ENCODE peak calls at places on chromosome 6, in eight cellular contexts. C, S, F, K, B, E, Y and J are unnamed samples.
A peak's percentile ranks its signal among the peaks of the same experiment; 100 is the strongest.

GRCh38 chr6:127630800-127631199 is 53.8 kb downstream of the C6orf58 start:
- DNase-seq in C (no peak), S (no peak), Y (peak; percentile 16), E (no peak), F (no peak), K (no peak), B (no peak), J (peak; percentile 2)

GRCh38 chr6:137233561-137234504 is 14.6 kb upstream of the IFNGR1 start:
- DNase-seq in S (no peak), Y (peak; percentile 91), C (no peak), F (no peak), B (peak; percentile 87), K (peak; percentile 85), E (peak; percentile 32), J (peak; percentile 97)

GRCh38 chr6:32116674-32117073 is 7.5 kb upstream of the TNXB start:
- DNase-seq in Y (no peak), C (no peak), K (no peak), E (no peak), F (no peak), S (no peak), B (peak; percentile 38), J (no peak)

GRCh38 chr6:54681987-54682386 is 164.6 kb upstream of the FAM83B start:
- DNase-seq in B (peak; percentile 74), S (no peak), K (peak; percentile 59), C (no peak), E (no peak), Y (peak; percentile 28), F (no peak), J (peak; percentile 52)

GRCh38 chr6:124868476-124868875 is 93.8 kb upstream of the RNF217 start:
- DNase-seq in C (no peak), Y (peak; percentile 27), F (no peak), E (no peak), K (peak; percentile 13), B (peak; percentile 47), S (no peak), J (no peak)

GRCh38 chr6:32112436-32112980 is 3.4 kb upstream of the TNXB start:
- DNase-seq in K (no peak), E (no peak), S (no peak), B (no peak), C (no peak), Y (no peak), F (no peak), J (no peak)

GRCh38 chr6:85364354-85364753 is 85.5 kb upstream of the NT5E start:
- DNase-seq in F (no peak), E (no peak), C (no peak), Y (peak; percentile 95), K (peak; percentile 84), B (peak; percentile 84), S (no peak), J (peak; percentile 73)

GRCh38 chr6:108363756-108364356 is 69.0 kb downstream of the AFG1L start:
- DNase-seq in F (no peak), C (no peak), B (no peak), Y (peak; percentile 67), K (peak; percentile 34), S (no peak), E (no peak), J (no peak)

GRCh38 chr6:155317186-155317585 is 2.9 kb upstream of the TFB1M start:
- DNase-seq in K (no peak), E (no peak), C (no peak), Y (no peak), F (no peak), S (no peak), B (no peak), J (no peak)

GRCh38 chr6:149884215-149884614 is 13.7 kb downstream of the RAET1E start:
- DNase-seq in K (no peak), B (no peak), C (peak; percentile 77), F (no peak), Y (peak; percentile 81), E (no peak), S (no peak), J (no peak)

GRCh38 chr6:15313367-15313766 is 67.5 kb downstream of the JARID2 start:
- DNase-seq in F (no peak), K (no peak), Y (no peak), B (no peak), E (no peak), S (no peak), C (no peak), J (no peak)

GRCh38 chr6:108559097-108559883 is 1.4 kb upstream of the FOXO3 start:
- DNase-seq in S (peak; percentile 66), F (peak; percentile 74), C (peak; percentile 69), B (peak; percentile 90), Y (peak; percentile 51), E (peak; percentile 95), K (peak; percentile 82), J (peak; percentile 93)

GRCh38 chr6:103797738-103798137 is 1062.0 kb downstream of the HACE1 start:
- DNase-seq in E (no peak), Y (peak; percentile 4), K (no peak), F (peak; percentile 13), B (no peak), C (no peak), S (no peak), J (no peak)

GRCh38 chr6:158654498-158654897 is 4.6 kb downstream of the SYTL3 start:
- DNase-seq in S (no peak), B (peak; percentile 90), F (no peak), K (peak; percentile 20), Y (no peak), E (no peak), C (no peak), J (peak; percentile 82)

GRCh38 chr6:5619249-5619648 is 357.9 kb downstream of the FARS2 start:
- DNase-seq in C (no peak), K (no peak), S (peak; percentile 7), E (peak; percentile 50), Y (no peak), F (no peak), B (no peak), J (no peak)

GRCh38 chr6:163232015-163232523 is 182.4 kb upstream of the QKI start:
- DNase-seq in F (no peak), Y (no peak), B (no peak), K (no peak), C (no peak), S (no peak), E (no peak), J (no peak)

GRCh38 chr6:105794263-105794662 is 291.9 kb upstream of the PRDM1 start:
- DNase-seq in S (no peak), F (no peak), E (no peak), Y (no peak), B (no peak), K (no peak), C (peak; percentile 55), J (no peak)